ENCODE peak calls at places on chromosomes 12 and 14, in seven cellular contexts. One of them, this sample, is unnamed.
A peak's percentile ranks its signal among the peaks of the same experiment; 100 is the strongest.

GRCh38 chr12:120421701-120422100 is 16.2 kb upstream of the COX6A1 start:
- DNase-seq in CD8-positive, alpha-beta T cell: no peak
- DNase-seq in IMR-90: no peak
- DNase-seq in aorta: no peak
- DNase-seq in left ventricle myocardium inferior: no peak
- DNase-seq in GM23248: no peak
- DNase-seq in hepatocyte: no peak
- DNase-seq in this sample: no peak

GRCh38 chr12:89918172-89918880 is 209.7 kb upstream of the ATP2B1 start:
- DNase-seq in hepatocyte: peak; percentile 35
- DNase-seq in GM23248: no peak
- DNase-seq in IMR-90: no peak
- DNase-seq in left ventricle myocardium inferior: no peak
- DNase-seq in aorta: no peak
- DNase-seq in CD8-positive, alpha-beta T cell: no peak
- DNase-seq in this sample: no peak

GRCh38 chr12:34396861-34397590 is 374.7 kb downstream of the ALG10 start:
- DNase-seq in GM23248: no peak
- DNase-seq in hepatocyte: no peak
- DNase-seq in aorta: peak; percentile 51
- DNase-seq in left ventricle myocardium inferior: peak; percentile 5
- DNase-seq in IMR-90: no peak
- DNase-seq in CD8-positive, alpha-beta T cell: no peak
- DNase-seq in this sample: peak; percentile 19

GRCh38 chr14:22866874-22867273 is 4.7 kb upstream of the LRP10 start:
- DNase-seq in hepatocyte: no peak
- DNase-seq in GM23248: no peak
- DNase-seq in CD8-positive, alpha-beta T cell: no peak
- DNase-seq in aorta: peak; percentile 25
- DNase-seq in left ventricle myocardium inferior: no peak
- DNase-seq in IMR-90: no peak
- DNase-seq in this sample: no peak

GRCh38 chr12:6272300-6273208 is 37.9 kb upstream of the PLEKHG6 start:
- DNase-seq in hepatocyte: peak; percentile 77
- DNase-seq in aorta: peak; percentile 54
- DNase-seq in GM23248: no peak
- DNase-seq in IMR-90: no peak
- DNase-seq in CD8-positive, alpha-beta T cell: no peak
- DNase-seq in left ventricle myocardium inferior: no peak
- DNase-seq in this sample: peak; percentile 82

GRCh38 chr12:121086896-121087295 is 45.8 kb upstream of the P2RX7 start:
- DNase-seq in left ventricle myocardium inferior: no peak
- DNase-seq in GM23248: no peak
- DNase-seq in IMR-90: no peak
- DNase-seq in aorta: no peak
- DNase-seq in CD8-positive, alpha-beta T cell: no peak
- DNase-seq in hepatocyte: no peak
- DNase-seq in this sample: no peak

GRCh38 chr12:6635856-6636521 is at the start of gene LPAR5:
- DNase-seq in aorta: no peak
- DNase-seq in CD8-positive, alpha-beta T cell: peak; percentile 26
- DNase-seq in GM23248: peak; percentile 80
- DNase-seq in left ventricle myocardium inferior: no peak
- DNase-seq in hepatocyte: peak; percentile 61
- DNase-seq in IMR-90: no peak
- DNase-seq in this sample: peak; percentile 82

GRCh38 chr12:33555128-33555527 is 115.5 kb upstream of the SYT10 start:
- DNase-seq in aorta: no peak
- DNase-seq in GM23248: no peak
- DNase-seq in hepatocyte: no peak
- DNase-seq in IMR-90: no peak
- DNase-seq in left ventricle myocardium inferior: no peak
- DNase-seq in CD8-positive, alpha-beta T cell: no peak
- DNase-seq in this sample: no peak

GRCh38 chr12:31896514-31897039 is 62.6 kb upstream of the RESF1 start:
- DNase-seq in GM23248: no peak
- DNase-seq in hepatocyte: peak; percentile 60
- DNase-seq in CD8-positive, alpha-beta T cell: peak; percentile 80
- DNase-seq in IMR-90: peak; percentile 38
- DNase-seq in left ventricle myocardium inferior: peak; percentile 31
- DNase-seq in aorta: no peak
- DNase-seq in this sample: no peak
- H3K4me1 ChIP-seq in GM23248: no peaks in the 10 kb centered on the region
- H3K4me1 ChIP-seq in hepatocyte: peaks cover 6% of the 10 kb centered on the region
- H3K4me1 ChIP-seq in CD8-positive, alpha-beta T cell: peaks cover 70% of the 10 kb centered on the region
- H3K4me1 ChIP-seq in IMR-90: no peaks in the 10 kb centered on the region
- H3K4me1 ChIP-seq in left ventricle myocardium inferior: peaks cover 25% of the 10 kb centered on the region
- H3K4me1 ChIP-seq in aorta: no peaks in the 10 kb centered on the region
- H3K4me1 ChIP-seq in this sample: no peaks in the 10 kb centered on the region

GRCh38 chr12:122909442-122910288 is 13.7 kb upstream of the VPS37B start:
- DNase-seq in GM23248: no peak
- DNase-seq in IMR-90: no peak
- DNase-seq in left ventricle myocardium inferior: peak; percentile 54
- DNase-seq in CD8-positive, alpha-beta T cell: no peak
- DNase-seq in hepatocyte: no peak
- DNase-seq in aorta: no peak
- DNase-seq in this sample: peak; percentile 66
- H3K27ac ChIP-seq in GM23248: no peak overlapping the region
- H3K27ac ChIP-seq in IMR-90: no peak overlapping the region
- H3K27ac ChIP-seq in left ventricle myocardium inferior: peak overlapping the region; percentile 89
- H3K27ac ChIP-seq in CD8-positive, alpha-beta T cell: no peak overlapping the region
- H3K27ac ChIP-seq in hepatocyte: no peak overlapping the region
- H3K27ac ChIP-seq in aorta: no peak overlapping the region
- H3K27ac ChIP-seq in this sample: peak overlapping the region; percentile 77

GRCh38 chr12:49901026-49901425 is 2.7 kb downstream of the FAIM2 start:
- DNase-seq in left ventricle myocardium inferior: no peak
- DNase-seq in CD8-positive, alpha-beta T cell: no peak
- DNase-seq in IMR-90: no peak
- DNase-seq in GM23248: no peak
- DNase-seq in aorta: no peak
- DNase-seq in hepatocyte: no peak
- DNase-seq in this sample: no peak
- H3K4me1 ChIP-seq in left ventricle myocardium inferior: peaks cover 13% of the 10 kb centered on the region
- H3K4me1 ChIP-seq in CD8-positive, alpha-beta T cell: peaks cover 8% of the 10 kb centered on the region
- H3K4me1 ChIP-seq in IMR-90: peaks cover 11% of the 10 kb centered on the region
- H3K4me1 ChIP-seq in GM23248: no peaks in the 10 kb centered on the region
- H3K4me1 ChIP-seq in aorta: no peaks in the 10 kb centered on the region
- H3K4me1 ChIP-seq in hepatocyte: peaks cover 5% of the 10 kb centered on the region
- H3K4me1 ChIP-seq in this sample: peaks cover 7% of the 10 kb centered on the region

GRCh38 chr12:47236109-47236714 is 156.5 kb upstream of the AMIGO2 start:
- DNase-seq in left ventricle myocardium inferior: no peak
- DNase-seq in hepatocyte: no peak
- DNase-seq in aorta: no peak
- DNase-seq in IMR-90: peak; percentile 88
- DNase-seq in CD8-positive, alpha-beta T cell: no peak
- DNase-seq in GM23248: peak; percentile 89
- DNase-seq in this sample: no peak
- H3K27ac ChIP-seq in left ventricle myocardium inferior: peak overlapping the region; percentile 32
- H3K27ac ChIP-seq in hepatocyte: no peak overlapping the region
- H3K27ac ChIP-seq in aorta: no peak overlapping the region
- H3K27ac ChIP-seq in IMR-90: peak overlapping the region; percentile 62
- H3K27ac ChIP-seq in CD8-positive, alpha-beta T cell: no peak overlapping the region
- H3K27ac ChIP-seq in GM23248: peak overlapping the region; percentile 45
- H3K27ac ChIP-seq in this sample: no peak overlapping the region

GRCh38 chr12:107921062-107921461 is 146.6 kb downstream of the ASCL4 start:
- DNase-seq in hepatocyte: no peak
- DNase-seq in CD8-positive, alpha-beta T cell: no peak
- DNase-seq in IMR-90: no peak
- DNase-seq in GM23248: no peak
- DNase-seq in left ventricle myocardium inferior: no peak
- DNase-seq in aorta: no peak
- DNase-seq in this sample: no peak
- H3K4me1 ChIP-seq in hepatocyte: no peaks in the 10 kb centered on the region
- H3K4me1 ChIP-seq in CD8-positive, alpha-beta T cell: no peaks in the 10 kb centered on the region
- H3K4me1 ChIP-seq in IMR-90: no peaks in the 10 kb centered on the region
- H3K4me1 ChIP-seq in GM23248: no peaks in the 10 kb centered on the region
- H3K4me1 ChIP-seq in left ventricle myocardium inferior: no peaks in the 10 kb centered on the region
- H3K4me1 ChIP-seq in aorta: no peaks in the 10 kb centered on the region
- H3K4me1 ChIP-seq in this sample: no peaks in the 10 kb centered on the region

GRCh38 chr12:59069481-59069880 is 149.2 kb upstream of the LRIG3 start:
- DNase-seq in hepatocyte: no peak
- DNase-seq in GM23248: no peak
- DNase-seq in aorta: no peak
- DNase-seq in left ventricle myocardium inferior: no peak
- DNase-seq in IMR-90: no peak
- DNase-seq in CD8-positive, alpha-beta T cell: no peak
- DNase-seq in this sample: no peak

GRCh38 chr12:59070534-59070933 is 150.2 kb upstream of the LRIG3 start:
- DNase-seq in IMR-90: no peak
- DNase-seq in left ventricle myocardium inferior: no peak
- DNase-seq in aorta: no peak
- DNase-seq in GM23248: no peak
- DNase-seq in hepatocyte: no peak
- DNase-seq in CD8-positive, alpha-beta T cell: no peak
- DNase-seq in this sample: no peak

GRCh38 chr12:59067068-59067467 is 146.8 kb upstream of the LRIG3 start:
- DNase-seq in IMR-90: peak; percentile 81
- DNase-seq in CD8-positive, alpha-beta T cell: no peak
- DNase-seq in GM23248: peak; percentile 73
- DNase-seq in left ventricle myocardium inferior: no peak
- DNase-seq in aorta: no peak
- DNase-seq in hepatocyte: peak; percentile 31
- DNase-seq in this sample: no peak

DNA sequence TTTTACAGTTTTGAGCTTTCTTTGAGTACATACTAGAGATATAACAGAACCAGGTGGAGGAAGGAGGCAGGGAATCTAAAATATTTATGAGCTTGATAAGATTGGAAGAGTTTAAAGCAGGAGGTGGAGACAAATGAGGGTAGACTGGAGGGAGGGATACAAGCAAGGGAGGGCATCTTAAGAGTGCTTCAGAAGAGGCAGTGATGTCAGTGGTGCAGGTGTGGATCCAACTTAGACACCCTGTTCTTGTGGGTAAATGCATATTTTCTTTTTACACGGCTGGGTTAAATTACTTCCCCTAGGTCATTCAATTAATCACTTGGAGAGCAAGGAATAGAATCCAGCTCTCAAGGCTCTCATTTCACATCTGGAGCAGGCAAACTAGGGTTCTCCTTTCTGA is 146.1 kb upstream of the LRIG3 start:
- DNase-seq in aorta: no peak
- DNase-seq in IMR-90: no peak
- DNase-seq in hepatocyte: no peak
- DNase-seq in GM23248: no peak
- DNase-seq in left ventricle myocardium inferior: no peak
- DNase-seq in CD8-positive, alpha-beta T cell: no peak
- DNase-seq in this sample: no peak
- H3K27ac ChIP-seq in aorta: no peak overlapping the region
- H3K27ac ChIP-seq in IMR-90: no peak overlapping the region
- H3K27ac ChIP-seq in hepatocyte: no peak overlapping the region
- H3K27ac ChIP-seq in GM23248: no peak overlapping the region
- H3K27ac ChIP-seq in left ventricle myocardium inferior: no peak overlapping the region
- H3K27ac ChIP-seq in CD8-positive, alpha-beta T cell: no peak overlapping the region
- H3K27ac ChIP-seq in this sample: peak overlapping the region; percentile 81

GRCh38 chr12:112107728-112108447 is 695 bp downstream of the NAA25 start:
- DNase-seq in IMR-90: no peak
- DNase-seq in aorta: no peak
- DNase-seq in CD8-positive, alpha-beta T cell: no peak
- DNase-seq in hepatocyte: peak; percentile 56
- DNase-seq in GM23248: peak; percentile 54
- DNase-seq in left ventricle myocardium inferior: no peak
- DNase-seq in this sample: peak; percentile 77
- H3K4me1 ChIP-seq in IMR-90: peaks cover 19% of the 10 kb centered on the region
- H3K4me1 ChIP-seq in aorta: no peaks in the 10 kb centered on the region
- H3K4me1 ChIP-seq in CD8-positive, alpha-beta T cell: peaks cover 35% of the 10 kb centered on the region
- H3K4me1 ChIP-seq in hepatocyte: peaks cover 24% of the 10 kb centered on the region
- H3K4me1 ChIP-seq in GM23248: peaks cover 21% of the 10 kb centered on the region
- H3K4me1 ChIP-seq in left ventricle myocardium inferior: peaks cover 68% of the 10 kb centered on the region
- H3K4me1 ChIP-seq in this sample: peaks cover 8% of the 10 kb centered on the region

This sample was measured in endodermal cell.